ENCODE peak calls at places on chromosomes 13 and 19, in seven cellular contexts. One of them, this sample, is unnamed.

GRCh38 chr13:59531571-59532091 is 632.1 kb downstream of the DIAPH3 start:
- DNase-seq in mesendoderm: peak; percentile 96
- DNase-seq in T follicular helper cell: no peak
- DNase-seq in activated CD4-positive, alpha-beta T cell treated with anti-CD3 and anti-CD28 coated beads, Interleukin-2, amount 50 U/mL, for 4 hours: no peak
- DNase-seq in endothelial cell of umbilical vein: peak; percentile 98
- DNase-seq in AG08396: peak; percentile 28
- DNase-seq in activated CD8-positive, alpha-beta memory T cell treated with anti-CD3 and anti-CD28 coated beads, Interleukin-2, amount 10 ng/mL, durations not matched to agents 7 days and 5 days: no peak
- DNase-seq in this sample: peak; percentile 58

GRCh38 chr19:12825259-12826131 is 8.9 kb downstream of the RTBDN start:
- DNase-seq in mesendoderm: peak; percentile 91
- DNase-seq in T follicular helper cell: no peak
- DNase-seq in activated CD4-positive, alpha-beta T cell treated with anti-CD3 and anti-CD28 coated beads, Interleukin-2, amount 50 U/mL, for 4 hours: no peak
- DNase-seq in endothelial cell of umbilical vein: peak; percentile 43
- DNase-seq in AG08396: peak; percentile 65
- DNase-seq in activated CD8-positive, alpha-beta memory T cell treated with anti-CD3 and anti-CD28 coated beads, Interleukin-2, amount 10 ng/mL, durations not matched to agents 7 days and 5 days: no peak
- DNase-seq in this sample: peak; percentile 90

GRCh38 chr19:35139618-35139943 is 957 bp downstream of the FXYD1 start:
- DNase-seq in mesendoderm: no peak
- DNase-seq in T follicular helper cell: no peak
- DNase-seq in activated CD4-positive, alpha-beta T cell treated with anti-CD3 and anti-CD28 coated beads, Interleukin-2, amount 50 U/mL, for 4 hours: no peak
- DNase-seq in endothelial cell of umbilical vein: no peak
- DNase-seq in AG08396: no peak
- DNase-seq in activated CD8-positive, alpha-beta memory T cell treated with anti-CD3 and anti-CD28 coated beads, Interleukin-2, amount 10 ng/mL, durations not matched to agents 7 days and 5 days: no peak
- DNase-seq in this sample: no peak

GRCh38 chr19:39232708-39233107 is 12.1 kb downstream of the IFNL3 start:
- DNase-seq in mesendoderm: no peak
- DNase-seq in T follicular helper cell: no peak
- DNase-seq in activated CD4-positive, alpha-beta T cell treated with anti-CD3 and anti-CD28 coated beads, Interleukin-2, amount 50 U/mL, for 4 hours: no peak
- DNase-seq in endothelial cell of umbilical vein: no peak
- DNase-seq in AG08396: no peak
- DNase-seq in activated CD8-positive, alpha-beta memory T cell treated with anti-CD3 and anti-CD28 coated beads, Interleukin-2, amount 10 ng/mL, durations not matched to agents 7 days and 5 days: no peak
- DNase-seq in this sample: no peak

GRCh38 chr13:51501096-51501495 is 48.3 kb upstream of the INTS6 start:
- DNase-seq in mesendoderm: no peak
- DNase-seq in T follicular helper cell: no peak
- DNase-seq in activated CD4-positive, alpha-beta T cell treated with anti-CD3 and anti-CD28 coated beads, Interleukin-2, amount 50 U/mL, for 4 hours: no peak
- DNase-seq in endothelial cell of umbilical vein: no peak
- DNase-seq in AG08396: no peak
- DNase-seq in activated CD8-positive, alpha-beta memory T cell treated with anti-CD3 and anti-CD28 coated beads, Interleukin-2, amount 10 ng/mL, durations not matched to agents 7 days and 5 days: no peak
- DNase-seq in this sample: no peak

GRCh38 chr19:12666305-12667048 is at the start of the genes MAN2B1 and WDR83:
- DNase-seq in mesendoderm: peak; percentile 91
- DNase-seq in T follicular helper cell: peak; percentile 69
- DNase-seq in activated CD4-positive, alpha-beta T cell treated with anti-CD3 and anti-CD28 coated beads, Interleukin-2, amount 50 U/mL, for 4 hours: peak; percentile 72
- DNase-seq in endothelial cell of umbilical vein: peak; percentile 82
- DNase-seq in AG08396: peak; percentile 96
- DNase-seq in activated CD8-positive, alpha-beta memory T cell treated with anti-CD3 and anti-CD28 coated beads, Interleukin-2, amount 10 ng/mL, durations not matched to agents 7 days and 5 days: peak; percentile 82
- DNase-seq in this sample: peak; percentile 95

GRCh38 chr19:17680235-17680722 is 7.9 kb downstream of the UNC13A start:
- DNase-seq in mesendoderm: peak; percentile 63
- DNase-seq in T follicular helper cell: no peak
- DNase-seq in activated CD4-positive, alpha-beta T cell treated with anti-CD3 and anti-CD28 coated beads, Interleukin-2, amount 50 U/mL, for 4 hours: no peak
- DNase-seq in endothelial cell of umbilical vein: peak; percentile 74
- DNase-seq in AG08396: peak; percentile 86
- DNase-seq in activated CD8-positive, alpha-beta memory T cell treated with anti-CD3 and anti-CD28 coated beads, Interleukin-2, amount 10 ng/mL, durations not matched to agents 7 days and 5 days: peak; percentile 82
- DNase-seq in this sample: peak; percentile 21

GRCh38 chr13:25335856-25336255 is 34.4 kb downstream of the NUP58 start:
- DNase-seq in mesendoderm: no peak
- DNase-seq in T follicular helper cell: no peak
- DNase-seq in activated CD4-positive, alpha-beta T cell treated with anti-CD3 and anti-CD28 coated beads, Interleukin-2, amount 50 U/mL, for 4 hours: no peak
- DNase-seq in endothelial cell of umbilical vein: no peak
- DNase-seq in AG08396: no peak
- DNase-seq in activated CD8-positive, alpha-beta memory T cell treated with anti-CD3 and anti-CD28 coated beads, Interleukin-2, amount 10 ng/mL, durations not matched to agents 7 days and 5 days: no peak
- DNase-seq in this sample: no peak

GRCh38 chr13:46006688-46007452 is 45.7 kb downstream of the ZC3H13 start:
- DNase-seq in mesendoderm: no peak
- DNase-seq in T follicular helper cell: no peak
- DNase-seq in activated CD4-positive, alpha-beta T cell treated with anti-CD3 and anti-CD28 coated beads, Interleukin-2, amount 50 U/mL, for 4 hours: no peak
- DNase-seq in endothelial cell of umbilical vein: no peak
- DNase-seq in AG08396: no peak
- DNase-seq in activated CD8-positive, alpha-beta memory T cell treated with anti-CD3 and anti-CD28 coated beads, Interleukin-2, amount 10 ng/mL, durations not matched to agents 7 days and 5 days: no peak
- DNase-seq in this sample: no peak

GRCh38 chr19:43433689-43434088 is 19.0 kb downstream of the TEX101 start:
- DNase-seq in mesendoderm: no peak
- DNase-seq in T follicular helper cell: no peak
- DNase-seq in activated CD4-positive, alpha-beta T cell treated with anti-CD3 and anti-CD28 coated beads, Interleukin-2, amount 50 U/mL, for 4 hours: no peak
- DNase-seq in endothelial cell of umbilical vein: no peak
- DNase-seq in AG08396: no peak
- DNase-seq in activated CD8-positive, alpha-beta memory T cell treated with anti-CD3 and anti-CD28 coated beads, Interleukin-2, amount 10 ng/mL, durations not matched to agents 7 days and 5 days: no peak
- DNase-seq in this sample: no peak

GRCh38 chr19:11657307-11657706 is 60.0 kb downstream of the ZNF627 start:
- DNase-seq in mesendoderm: peak; percentile 40
- DNase-seq in T follicular helper cell: no peak
- DNase-seq in activated CD4-positive, alpha-beta T cell treated with anti-CD3 and anti-CD28 coated beads, Interleukin-2, amount 50 U/mL, for 4 hours: no peak
- DNase-seq in endothelial cell of umbilical vein: no peak
- DNase-seq in AG08396: no peak
- DNase-seq in activated CD8-positive, alpha-beta memory T cell treated with anti-CD3 and anti-CD28 coated beads, Interleukin-2, amount 10 ng/mL, durations not matched to agents 7 days and 5 days: no peak
- DNase-seq in this sample: no peak

GRCh38 chr13:19048381-19048780 is 133.2 kb downstream of the TUBA3C start:
- DNase-seq in mesendoderm: no peak
- DNase-seq in T follicular helper cell: no peak
- DNase-seq in activated CD4-positive, alpha-beta T cell treated with anti-CD3 and anti-CD28 coated beads, Interleukin-2, amount 50 U/mL, for 4 hours: no peak
- DNase-seq in endothelial cell of umbilical vein: no peak
- DNase-seq in AG08396: no peak
- DNase-seq in activated CD8-positive, alpha-beta memory T cell treated with anti-CD3 and anti-CD28 coated beads, Interleukin-2, amount 10 ng/mL, durations not matched to agents 7 days and 5 days: no peak
- DNase-seq in this sample: no peak

GRCh38 chr19:3316132-3316648 is 50.2 kb upstream of the NFIC start:
- DNase-seq in mesendoderm: no peak
- DNase-seq in T follicular helper cell: no peak
- DNase-seq in activated CD4-positive, alpha-beta T cell treated with anti-CD3 and anti-CD28 coated beads, Interleukin-2, amount 50 U/mL, for 4 hours: no peak
- DNase-seq in endothelial cell of umbilical vein: no peak
- DNase-seq in AG08396: no peak
- DNase-seq in activated CD8-positive, alpha-beta memory T cell treated with anti-CD3 and anti-CD28 coated beads, Interleukin-2, amount 10 ng/mL, durations not matched to agents 7 days and 5 days: no peak
- DNase-seq in this sample: no peak

GRCh38 chr13:41931337-41931736 is 29.6 kb downstream of the VWA8 start:
- DNase-seq in mesendoderm: no peak
- DNase-seq in T follicular helper cell: no peak
- DNase-seq in activated CD4-positive, alpha-beta T cell treated with anti-CD3 and anti-CD28 coated beads, Interleukin-2, amount 50 U/mL, for 4 hours: no peak
- DNase-seq in endothelial cell of umbilical vein: no peak
- DNase-seq in AG08396: no peak
- DNase-seq in activated CD8-positive, alpha-beta memory T cell treated with anti-CD3 and anti-CD28 coated beads, Interleukin-2, amount 10 ng/mL, durations not matched to agents 7 days and 5 days: no peak
- DNase-seq in this sample: no peak

GRCh38 chr13:20567881-20568528 is 1.0 kb downstream of the IFT88 start:
- DNase-seq in mesendoderm: no peak
- DNase-seq in T follicular helper cell: no peak
- DNase-seq in activated CD4-positive, alpha-beta T cell treated with anti-CD3 and anti-CD28 coated beads, Interleukin-2, amount 50 U/mL, for 4 hours: no peak
- DNase-seq in endothelial cell of umbilical vein: peak; percentile 20
- DNase-seq in AG08396: no peak
- DNase-seq in activated CD8-positive, alpha-beta memory T cell treated with anti-CD3 and anti-CD28 coated beads, Interleukin-2, amount 10 ng/mL, durations not matched to agents 7 days and 5 days: no peak
- DNase-seq in this sample: no peak

GRCh38 chr13:92487238-92487637 is 739.4 kb upstream of the GPC6 start:
- DNase-seq in mesendoderm: no peak
- DNase-seq in T follicular helper cell: no peak
- DNase-seq in activated CD4-positive, alpha-beta T cell treated with anti-CD3 and anti-CD28 coated beads, Interleukin-2, amount 50 U/mL, for 4 hours: no peak
- DNase-seq in endothelial cell of umbilical vein: no peak
- DNase-seq in AG08396: no peak
- DNase-seq in activated CD8-positive, alpha-beta memory T cell treated with anti-CD3 and anti-CD28 coated beads, Interleukin-2, amount 10 ng/mL, durations not matched to agents 7 days and 5 days: no peak
- DNase-seq in this sample: no peak

This sample was measured in ELF-1.